ENCODE peak calls at places on chromosomes 12 and 14, in four cellular contexts. Q is WTC11, T is HepG2, S is K562. W is an unnamed sample.
A peak's percentile ranks its signal among the peaks of the same experiment; 100 is the strongest.

GRCh38 chr12:12562016-12562483 is 613 bp downstream of the DUSP16 start:
- DNase-seq in T (no peak), S (peak; percentile 38), Q (peak; percentile 34), W (peak; percentile 33)

GRCh38 chr14:86050072-86050683 is 520.2 kb downstream of the FLRT2 start:
- DNase-seq in S (no peak), Q (no peak), T (no peak), W (no peak)

GRCh38 chr14:33932526-33933292 is 18.2 kb downstream of the EGLN3 start:
- DNase-seq in T (no peak), Q (no peak), S (no peak), W (no peak)

GRCh38 chr14:91893659-91894058 is 26.3 kb upstream of the TC2N start:
- DNase-seq in Q (no peak), T (no peak), S (no peak), W (no peak)

GRCh38 chr12:82686223-82687019 is at the start of gene TMTC2:
- DNase-seq in T (peak; percentile 62), Q (peak; percentile 89), S (peak; percentile 71), W (peak; percentile 89)

GRCh38 chr14:32756775-32757174 is 181.9 kb upstream of the NPAS3 start:
- DNase-seq in T (no peak), Q (no peak), S (no peak), W (no peak)

GRCh38 chr12:27499377-27499776 is 24.6 kb upstream of the PPFIBP1 start:
- DNase-seq in S (no peak), T (no peak), Q (no peak), W (no peak)

GRCh38 chr12:51323317-51323960 is 535 bp downstream of the BIN2 start:
- DNase-seq in Q (no peak), T (no peak), S (no peak), W (no peak)

GRCh38 chr12:90514325-90514724 is 440.7 kb downstream of the CCER1 start:
- DNase-seq in T (no peak), S (no peak), Q (no peak), W (no peak)

GRCh38 chr12:113273053-113273725 is 51.9 kb downstream of the TPCN1 start:
- DNase-seq in Q (no peak), T (no peak), S (no peak), W (no peak)

GRCh38 chr12:44076892-44077291 is 241.0 kb downstream of the TMEM117 start:
- DNase-seq in T (no peak), Q (no peak), S (no peak), W (no peak)

GRCh38 chr12:7079826-7080125 is 12.5 kb downstream of the C1R start:
- DNase-seq in S (no peak), Q (no peak), T (no peak), W (peak; percentile 52)

GRCh38 chr12:64665506-64665905 is 55.2 kb downstream of the RASSF3 start:
- DNase-seq in T (no peak), Q (peak; percentile 69), S (no peak), W (no peak)
- TF ChIP-seq USF2 in T (no peak), Q (no peak), S (no peak), W (no peak)

GRCh38 chr14:102320033-102320660 is 601 bp downstream of the ZNF839 start:
- DNase-seq in S (peak; percentile 24), Q (no peak), T (no peak), W (peak; percentile 36)
- TF ChIP-seq JUN in S (no peak), Q (no peak), T (no peak), W (no peak)

GRCh38 chr12:48788852-48789775 is at the start of gene ADCY6:
- DNase-seq in T (peak; percentile 67), S (no peak), Q (peak; percentile 80), W (peak; percentile 79)

GRCh38 chr12:48788522-48788851 is 402 bp downstream of the ADCY6 start:
- DNase-seq in S (no peak), Q (no peak), T (no peak), W (no peak)

GRCh38 chr12:48786591-48787544 is 2.0 kb downstream of the ADCY6 start:
- DNase-seq in T (no peak), S (no peak), Q (no peak), W (no peak)

GRCh38 chr12:48789858-48790326 is 1.0 kb upstream of the ADCY6 start:
- DNase-seq in S (no peak), Q (no peak), T (no peak), W (no peak)

GRCh38 chr12:48787791-48788521 is 933 bp downstream of the ADCY6 start:
- DNase-seq in Q (no peak), T (no peak), S (no peak), W (no peak)
- TF ChIP-seq HMGXB4 in Q (no peak), T (no peak), S (no peak), W (no peak)

GRCh38 chr12:87165733-87166375 is 863.3 kb downstream of the C12orf50 start:
- DNase-seq in S (no peak), T (no peak), Q (no peak), W (peak; percentile 24)

DNA sequence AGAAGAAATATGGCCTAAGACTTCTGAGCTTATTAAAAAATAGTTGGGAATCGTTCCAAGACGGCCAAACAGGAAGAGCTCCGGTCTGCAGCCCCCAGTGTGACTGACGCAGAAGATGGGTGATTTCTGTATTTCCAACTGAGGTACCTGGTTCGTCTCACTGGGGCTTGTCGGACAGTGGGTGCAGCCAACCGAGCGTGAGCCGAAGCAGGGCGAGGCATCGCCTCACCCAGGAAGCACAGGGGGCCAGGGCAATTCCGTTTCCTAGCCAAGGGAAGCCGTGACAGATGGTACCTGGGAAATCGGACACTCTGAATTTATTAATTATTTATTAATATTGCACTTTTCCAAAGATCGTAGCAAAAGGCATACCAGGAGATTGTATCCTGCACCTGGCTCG is 857.8 kb downstream of the C12orf50 start:
- DNase-seq in T (no peak), S (no peak), Q (no peak), W (no peak)
- TF ChIP-seq USF2 in T (no peak), S (no peak), Q (no peak), W (no peak)

GRCh38 chr12:115619889-115620288 is 657.6 kb downstream of the MED13L start:
- DNase-seq in Q (no peak), T (no peak), S (no peak), W (no peak)

GRCh38 chr12:115619061-115619460 is 658.4 kb downstream of the MED13L start:
- DNase-seq in T (no peak), S (no peak), Q (no peak), W (no peak)

GRCh38 chr12:115620816-115621215 is 656.7 kb downstream of the MED13L start:
- DNase-seq in T (no peak), Q (no peak), S (no peak), W (no peak)

GRCh38 chr12:115618105-115618504 is 659.4 kb downstream of the MED13L start:
- DNase-seq in T (no peak), S (no peak), Q (no peak), W (no peak)

DNA sequence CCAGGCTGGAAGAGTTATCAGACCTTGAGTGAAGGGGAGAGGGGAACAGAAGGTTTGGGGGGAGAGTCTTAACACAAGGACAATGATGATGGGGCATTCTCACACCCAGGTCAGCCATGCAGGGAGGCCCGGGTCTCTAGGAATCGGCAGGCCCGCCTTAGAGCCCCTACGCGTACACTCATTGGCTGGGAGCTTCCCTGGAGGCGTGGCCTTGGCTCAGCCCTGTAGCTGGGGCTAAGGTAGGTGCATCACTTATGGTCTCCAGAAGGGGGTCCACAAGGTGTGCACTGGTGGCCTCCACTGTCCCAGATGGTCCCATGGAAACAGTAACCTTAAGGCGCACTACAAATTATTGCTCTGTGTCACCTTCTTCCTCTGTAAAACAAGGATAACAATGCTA is 660.1 kb downstream of the MED13L start:
- DNase-seq in S (peak; percentile 1), Q (peak; percentile 36), T (no peak), W (no peak)
- TF ChIP-seq JUN in S (no peak), Q (no peak), T (no peak), W (no peak)

DNA sequence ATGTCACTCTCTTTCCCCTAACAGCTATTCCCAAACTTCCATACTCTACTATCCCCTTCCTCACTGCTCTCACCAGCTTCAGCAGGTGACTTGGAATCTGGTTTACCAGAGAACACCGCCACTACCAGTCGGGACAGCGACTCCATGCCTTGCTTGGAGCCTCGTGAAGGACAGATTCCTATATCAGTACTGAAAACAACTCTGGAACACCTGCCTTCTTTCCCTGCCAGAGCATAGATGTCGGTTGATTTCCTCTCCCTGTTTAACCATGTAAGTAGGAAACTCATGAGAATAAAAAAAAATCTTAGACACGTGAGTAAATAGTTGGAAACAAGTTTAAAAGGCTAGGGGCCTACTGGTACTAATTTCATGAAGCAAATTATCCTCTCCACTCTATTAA is 219.5 kb upstream of the ABCD2 start:
- DNase-seq in T (no peak), S (no peak), Q (no peak), W (no peak)
- TF ChIP-seq HMGXB4 in T (no peak), S (no peak), Q (no peak), W (no peak)

DNA sequence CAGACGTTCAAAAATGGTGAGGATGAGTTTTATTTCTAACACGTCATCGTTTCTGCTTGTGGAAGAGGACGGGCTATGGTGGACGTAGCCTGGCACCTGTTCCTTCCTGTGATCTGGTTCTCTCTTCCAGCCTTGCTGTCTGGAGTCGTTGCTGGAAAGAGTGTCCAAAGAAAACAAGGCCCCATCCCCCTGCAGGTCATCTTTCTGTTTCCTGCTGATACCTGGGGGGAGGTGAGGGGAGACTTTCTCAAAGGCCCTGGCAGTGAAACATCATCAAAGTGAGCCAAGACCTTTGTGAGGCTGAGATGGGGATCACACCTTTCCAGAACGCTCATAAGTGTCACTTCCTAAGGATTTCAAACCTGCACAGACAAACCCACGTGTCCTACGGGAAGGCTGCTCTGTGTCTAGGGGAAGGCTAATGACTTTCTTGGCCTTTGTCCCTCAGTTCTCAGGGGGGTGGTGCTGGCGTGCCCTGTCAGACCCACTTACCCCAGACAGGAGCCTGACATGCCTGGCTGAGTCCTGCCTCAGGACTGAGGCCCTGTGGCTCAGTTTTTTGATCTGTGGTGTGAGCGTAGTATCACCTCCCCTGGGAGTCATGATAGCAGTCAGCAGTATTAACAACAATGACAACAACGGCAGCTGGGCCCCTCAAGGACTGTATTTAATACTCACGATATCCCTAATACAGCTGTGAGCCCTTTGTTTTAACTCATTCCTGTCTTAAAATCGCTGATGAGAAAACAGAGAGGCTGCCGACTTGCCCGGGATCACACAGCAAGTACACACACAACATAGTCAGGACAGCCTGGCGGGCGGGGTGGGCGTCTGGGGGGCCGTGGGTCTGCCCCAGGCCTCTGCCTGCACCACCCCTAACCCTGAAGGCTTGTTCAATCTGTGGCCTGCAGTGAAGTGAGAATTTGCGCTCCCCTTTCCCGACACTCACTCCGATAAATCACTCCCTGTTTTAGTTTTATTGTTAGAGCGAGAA is 235.3 kb downstream of the SLC41A2 start:
- DNase-seq in S (peak; percentile 35), T (no peak), Q (no peak), W (no peak)
- TF ChIP-seq USF2 in S (no peak), T (no peak), Q (no peak), W (no peak)